ENCODE peak calls at places on chromosomes 7 and 10, in four cellular contexts. Q is uterus, P is IMR-90, H is astrocyte of the spinal cord. W is an unnamed sample.
A peak's percentile ranks its signal among the peaks of the same experiment; 100 is the strongest.

GRCh38 chr10:4691776-4692175 is 134.2 kb upstream of the AKR1E2 start:
- DNase-seq in Q (no peak), P (peak; percentile 66), H (peak; percentile 56), W (no peak)

GRCh38 chr7:69232445-69233376 is 365.6 kb upstream of the AUTS2 start:
- DNase-seq in Q (no peak), P (no peak), H (no peak), W (no peak)

GRCh38 chr10:43127447-43127846 is 10.8 kb upstream of the CSGALNACT2 start:
- DNase-seq in Q (no peak), P (no peak), H (no peak), W (no peak)

GRCh38 chr7:111362660-111363059 is 199.6 kb downstream of the IMMP2L start:
- DNase-seq in Q (no peak), P (peak; percentile 78), H (peak; percentile 68), W (no peak)

GRCh38 chr10:68073631-68074403 is 1.3 kb downstream of the HERC4 start:
- DNase-seq in Q (no peak), P (peak; percentile 31), H (no peak), W (no peak)

GRCh38 chr7:20651960-20652544 is 36.6 kb downstream of the ABCB5 start:
- DNase-seq in Q (no peak), P (no peak), H (peak; percentile 22), W (no peak)

GRCh38 chr7:44066494-44067063 is 1.2 kb upstream of the PGAM2 start:
- DNase-seq in Q (no peak), P (no peak), H (no peak), W (peak; percentile 51)

GRCh38 chr10:609868-610545 is 79.5 kb downstream of the DIP2C start:
- DNase-seq in Q (no peak), P (no peak), H (no peak), W (no peak)

GRCh38 chr7:55288070-55288824 is 76.9 kb upstream of the LANCL2 start:
- DNase-seq in Q (no peak), P (no peak), H (no peak), W (no peak)

GRCh38 chr10:127922675-127923366 is 15.9 kb downstream of the PTPRE start:
- DNase-seq in Q (peak; percentile 32), P (peak; percentile 55), H (peak; percentile 94), W (peak; percentile 80)

GRCh38 chr10:3548096-3548495 is 236.9 kb downstream of the KLF6 start:
- DNase-seq in Q (no peak), P (peak; percentile 31), H (peak; percentile 37), W (no peak)

GRCh38 chr7:128155100-128155763 is 85.8 kb upstream of the LEP start:
- DNase-seq in Q (no peak), P (no peak), H (no peak), W (no peak)

GRCh38 chr10:28089467-28089866 is 90.6 kb upstream of the ODAD2 start:
- DNase-seq in Q (no peak), P (peak; percentile 94), H (peak; percentile 93), W (no peak)

GRCh38 chr10:103746598-103746997 is 108.8 kb downstream of the SH3PXD2A start:
- DNase-seq in Q (no peak), P (no peak), H (no peak), W (no peak)

GRCh38 chr7:135210818-135211178 is 528 bp downstream of the WDR91 start:
- DNase-seq in Q (no peak), P (peak; percentile 26), H (peak; percentile 40), W (no peak)

GRCh38 chr10:71270301-71270777 is 48.7 kb upstream of the SLC29A3 start:
- DNase-seq in Q (peak; percentile 65), P (peak; percentile 84), H (peak; percentile 80), W (no peak)

GRCh38 chr10:61020420-61021158 is 76.6 kb upstream of the RHOBTB1 start:
- DNase-seq in Q (no peak), P (no peak), H (no peak), W (no peak)

GRCh38 chr7:76265299-76265698 is 37.2 kb upstream of the HSPB1 start:
- DNase-seq in Q (no peak), P (no peak), H (no peak), W (no peak)

GRCh38 chr10:96266118-96266770 is 5.1 kb downstream of the BLNK start:
- DNase-seq in Q (no peak), P (no peak), H (no peak), W (no peak)

GRCh38 chr7:50217961-50218360 is 86.6 kb upstream of the IKZF1 start:
- DNase-seq in Q (no peak), P (no peak), H (no peak), W (no peak)

GRCh38 chr7:51318886-51319579 is 2.4 kb upstream of the COBL start:
- DNase-seq in Q (no peak), P (no peak), H (no peak), W (no peak)

GRCh38 chr10:72170733-72171132 is 45.1 kb upstream of the ANAPC16 start:
- DNase-seq in Q (no peak), P (no peak), H (no peak), W (no peak)

GRCh38 chr7:15764986-15765385 is 78.5 kb upstream of the MEOX2 start:
- DNase-seq in Q (no peak), P (no peak), H (no peak), W (peak; percentile 21)

GRCh38 chr7:4835398-4836205 is 26.2 kb downstream of the PAPOLB start:
- DNase-seq in Q (no peak), P (no peak), H (no peak), W (no peak)

GRCh38 chr7:475425-475728 is 44.3 kb downstream of the PDGFA start:
- DNase-seq in Q (no peak), P (no peak), H (no peak), W (peak; percentile 33)

GRCh38 chr7:98252655-98253054 is 623 bp upstream of the TECPR1 start:
- DNase-seq in Q (no peak), P (peak; percentile 11), H (no peak), W (no peak)

GRCh38 chr10:88389456-88389855 is 193.7 kb downstream of the RNLS start:
- DNase-seq in Q (peak; percentile 20), P (peak; percentile 73), H (peak; percentile 79), W (no peak)

GRCh38 chr10:32942081-32942480 is 15.9 kb downstream of the ITGB1 start:
- DNase-seq in Q (no peak), P (no peak), H (no peak), W (no peak)

GRCh38 chr7:134048166-134048565 is 79.0 kb upstream of the LRGUK start:
- DNase-seq in Q (no peak), P (no peak), H (no peak), W (no peak)

GRCh38 chr7:127066974-127067373 is 185.8 kb downstream of the GRM8 start:
- DNase-seq in Q (no peak), P (no peak), H (no peak), W (no peak)

GRCh38 chr7:88243345-88243909 is 23.6 kb upstream of the SRI start:
- DNase-seq in Q (no peak), P (peak; percentile 44), H (peak; percentile 73), W (no peak)

GRCh38 chr7:28448708-28449107 is 36.4 kb downstream of the CREB5 start:
- DNase-seq in Q (no peak), P (no peak), H (no peak), W (no peak)

GRCh38 chr10:25261571-25261970 is 86.8 kb downstream of the GPR158 start:
- DNase-seq in Q (no peak), P (no peak), H (no peak), W (no peak)

GRCh38 chr7:99499356-99499712 is 747 bp downstream of the ZNF394 start:
- DNase-seq in Q (no peak), P (no peak), H (peak; percentile 4), W (no peak)

DNA sequence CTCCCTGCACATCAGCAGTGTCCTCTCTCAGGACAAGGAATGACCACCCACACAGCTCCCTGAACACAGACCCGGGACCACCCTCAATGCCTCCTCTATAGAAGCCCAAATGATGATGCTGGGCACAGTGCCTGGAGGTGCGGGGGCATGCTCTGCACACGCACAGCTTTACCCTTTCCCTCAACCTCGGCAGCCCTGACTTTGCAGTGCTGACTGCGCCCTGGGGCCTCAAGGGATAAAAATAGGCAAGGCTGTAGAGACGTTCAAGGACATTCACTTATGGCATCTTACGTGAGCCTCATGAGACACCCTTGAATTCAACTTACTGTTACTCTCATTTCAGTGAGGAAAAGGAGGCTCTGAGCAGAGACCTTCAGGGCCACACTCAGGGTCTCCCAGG is 521.6 kb upstream of the MGMT start:
- DNase-seq in Q (no peak), P (no peak), H (no peak), W (no peak)
- H3K4me3 ChIP-seq in Q (no peak overlapping the region), P (no peak overlapping the region), H (no peak overlapping the region), W (no peak overlapping the region)

DNA sequence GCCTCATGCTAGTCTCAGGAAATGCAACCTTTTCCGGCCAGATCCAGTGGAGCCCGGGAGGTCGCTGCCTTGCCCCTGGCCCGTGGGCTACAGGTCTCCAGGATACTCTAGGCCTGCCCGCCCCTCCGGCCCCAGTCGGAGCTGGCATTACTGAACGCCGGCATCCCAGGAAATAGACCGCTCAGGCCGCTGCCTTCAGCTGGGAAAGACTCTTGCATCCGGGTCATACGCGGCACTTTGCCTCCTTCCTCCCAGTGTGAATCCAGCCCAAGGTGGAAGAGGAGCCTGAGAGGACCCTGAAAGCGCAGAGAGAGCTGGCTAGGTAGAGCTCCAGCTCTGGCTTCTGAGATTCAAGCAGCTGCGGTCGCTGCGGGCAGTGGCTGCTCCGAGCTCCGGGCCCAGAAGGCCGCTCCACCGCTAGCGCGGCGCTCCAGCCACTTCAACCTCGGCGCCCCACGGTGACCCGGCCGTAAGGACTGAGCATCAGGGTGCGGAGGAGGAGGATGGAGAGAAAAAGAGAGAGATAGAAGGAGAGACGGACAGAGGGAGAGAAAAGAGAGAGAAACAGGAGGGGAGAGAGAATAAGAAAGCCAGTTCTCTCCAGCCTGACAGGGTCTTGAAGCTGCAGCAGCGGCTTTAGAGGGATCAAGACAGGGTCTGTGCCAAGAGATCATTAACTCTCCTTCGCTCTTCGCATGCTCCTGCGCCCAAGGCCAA is 1.7 kb upstream of the HOXA10 start:
- DNase-seq in Q (peak; percentile 27), P (no peak), H (no peak), W (no peak)
- H3K4me3 ChIP-seq in Q (peak overlapping the region; percentile 66), P (no peak overlapping the region), H (no peak overlapping the region), W (peak overlapping the region; percentile 79)

GRCh38 chr7:130489140-130489967 is 2.5 kb upstream of the MEST start:
- DNase-seq in Q (no peak), P (peak; percentile 85), H (peak; percentile 72), W (no peak)

GRCh38 chr7:130485734-130486113 is 6.2 kb upstream of the MEST start:
- DNase-seq in Q (no peak), P (no peak), H (no peak), W (no peak)

GRCh38 chr7:130488376-130489139 is 3.3 kb upstream of the MEST start:
- DNase-seq in Q (no peak), P (no peak), H (no peak), W (no peak)

GRCh38 chr7:130486963-130487324 is 4.9 kb upstream of the MEST start:
- DNase-seq in Q (no peak), P (no peak), H (no peak), W (no peak)

GRCh38 chr7:130486114-130486962 is 5.5 kb upstream of the MEST start:
- DNase-seq in Q (no peak), P (no peak), H (no peak), W (peak; percentile 56)
- H3K4me3 ChIP-seq in Q (peak overlapping the region; percentile 25), P (no peak overlapping the region), H (peak overlapping the region; percentile 19), W (peak overlapping the region; percentile 57)

GRCh38 chr7:130945411-130945811 is 211.4 kb upstream of the KLF14 start:
- DNase-seq in Q (no peak), P (no peak), H (no peak), W (no peak)
- H3K4me3 ChIP-seq in Q (no peak overlapping the region), P (no peak overlapping the region), H (no peak overlapping the region), W (peak overlapping the region; percentile 8)

GRCh38 chr10:112826018-112826697 is 123.9 kb upstream of the TCF7L2 start:
- DNase-seq in Q (no peak), P (no peak), H (no peak), W (no peak)
- H3K4me3 ChIP-seq in Q (no peak overlapping the region), P (no peak overlapping the region), H (no peak overlapping the region), W (no peak overlapping the region)